ENCODE peak calls at places on chromosomes 1 and 21, in seven cellular contexts. One of them, this sample, is unnamed.

GRCh38 chr21:32233055-32233546 is 45.7 kb downstream of the MIS18A start:
- DNase-seq in left ventricle myocardium inferior: no peak
- DNase-seq in HL-60: no peak
- DNase-seq in heart right ventricle: no peak
- DNase-seq in NT2/D1: peak; percentile 22
- DNase-seq in osteoblast: no peak
- DNase-seq in HFF-Myc: no peak
- DNase-seq in this sample: no peak

GRCh38 chr1:206579747-206580437 is 32.4 kb downstream of the EIF2D start:
- DNase-seq in left ventricle myocardium inferior: peak; percentile 64
- DNase-seq in HL-60: peak; percentile 99
- DNase-seq in heart right ventricle: peak; percentile 71
- DNase-seq in NT2/D1: no peak
- DNase-seq in osteoblast: peak; percentile 84
- DNase-seq in HFF-Myc: no peak
- DNase-seq in this sample: no peak

GRCh38 chr1:162026906-162027305 is 3.2 kb upstream of the OLFML2B start:
- DNase-seq in left ventricle myocardium inferior: no peak
- DNase-seq in HL-60: no peak
- DNase-seq in heart right ventricle: no peak
- DNase-seq in NT2/D1: no peak
- DNase-seq in osteoblast: peak; percentile 44
- DNase-seq in HFF-Myc: no peak
- DNase-seq in this sample: no peak

GRCh38 chr1:102365074-102365473 is 368.3 kb upstream of the OLFM3 start:
- DNase-seq in left ventricle myocardium inferior: no peak
- DNase-seq in HL-60: no peak
- DNase-seq in heart right ventricle: no peak
- DNase-seq in NT2/D1: no peak
- DNase-seq in osteoblast: no peak
- DNase-seq in HFF-Myc: no peak
- DNase-seq in this sample: no peak

GRCh38 chr1:101025283-101025679 is 303 bp downstream of the DPH5 start:
- DNase-seq in left ventricle myocardium inferior: no peak
- DNase-seq in HL-60: peak; percentile 10
- DNase-seq in heart right ventricle: peak; percentile 13
- DNase-seq in NT2/D1: no peak
- DNase-seq in osteoblast: peak; percentile 19
- DNase-seq in HFF-Myc: no peak
- DNase-seq in this sample: no peak

GRCh38 chr1:116325922-116326321 is 47.1 kb upstream of the ATP1A1 start:
- DNase-seq in left ventricle myocardium inferior: no peak
- DNase-seq in HL-60: no peak
- DNase-seq in heart right ventricle: no peak
- DNase-seq in NT2/D1: no peak
- DNase-seq in osteoblast: no peak
- DNase-seq in HFF-Myc: no peak
- DNase-seq in this sample: no peak

GRCh38 chr1:154557939-154558609 is 388 bp downstream of the UBE2Q1 start:
- DNase-seq in left ventricle myocardium inferior: peak; percentile 66
- DNase-seq in HL-60: peak; percentile 64
- DNase-seq in heart right ventricle: peak; percentile 50
- DNase-seq in NT2/D1: no peak
- DNase-seq in osteoblast: peak; percentile 85
- DNase-seq in HFF-Myc: no peak
- DNase-seq in this sample: no peak

GRCh38 chr1:167454929-167455785 is 63.2 kb downstream of the CD247 start:
- DNase-seq in left ventricle myocardium inferior: peak; percentile 57
- DNase-seq in HL-60: peak; percentile 58
- DNase-seq in heart right ventricle: peak; percentile 36
- DNase-seq in NT2/D1: no peak
- DNase-seq in osteoblast: peak; percentile 93
- DNase-seq in HFF-Myc: no peak
- DNase-seq in this sample: peak; percentile 87

GRCh38 chr1:168843950-168844349 is 114.9 kb upstream of the DPT start:
- DNase-seq in left ventricle myocardium inferior: no peak
- DNase-seq in HL-60: no peak
- DNase-seq in heart right ventricle: no peak
- DNase-seq in NT2/D1: no peak
- DNase-seq in osteoblast: no peak
- DNase-seq in HFF-Myc: no peak
- DNase-seq in this sample: no peak

GRCh38 chr1:180909005-180909414 is 3.7 kb upstream of the KIAA1614 start:
- DNase-seq in left ventricle myocardium inferior: no peak
- DNase-seq in HL-60: no peak
- DNase-seq in heart right ventricle: no peak
- DNase-seq in NT2/D1: no peak
- DNase-seq in osteoblast: peak; percentile 8
- DNase-seq in HFF-Myc: no peak
- DNase-seq in this sample: no peak
- H3K4me3 ChIP-seq in left ventricle myocardium inferior: no peak overlapping the region
- H3K4me3 ChIP-seq in HL-60: no peak overlapping the region
- H3K4me3 ChIP-seq in heart right ventricle: no peak overlapping the region
- H3K4me3 ChIP-seq in NT2/D1: no peak overlapping the region
- H3K4me3 ChIP-seq in osteoblast: no peak overlapping the region
- H3K4me3 ChIP-seq in HFF-Myc: no peak overlapping the region
- H3K4me3 ChIP-seq in this sample: no peak overlapping the region

DNA sequence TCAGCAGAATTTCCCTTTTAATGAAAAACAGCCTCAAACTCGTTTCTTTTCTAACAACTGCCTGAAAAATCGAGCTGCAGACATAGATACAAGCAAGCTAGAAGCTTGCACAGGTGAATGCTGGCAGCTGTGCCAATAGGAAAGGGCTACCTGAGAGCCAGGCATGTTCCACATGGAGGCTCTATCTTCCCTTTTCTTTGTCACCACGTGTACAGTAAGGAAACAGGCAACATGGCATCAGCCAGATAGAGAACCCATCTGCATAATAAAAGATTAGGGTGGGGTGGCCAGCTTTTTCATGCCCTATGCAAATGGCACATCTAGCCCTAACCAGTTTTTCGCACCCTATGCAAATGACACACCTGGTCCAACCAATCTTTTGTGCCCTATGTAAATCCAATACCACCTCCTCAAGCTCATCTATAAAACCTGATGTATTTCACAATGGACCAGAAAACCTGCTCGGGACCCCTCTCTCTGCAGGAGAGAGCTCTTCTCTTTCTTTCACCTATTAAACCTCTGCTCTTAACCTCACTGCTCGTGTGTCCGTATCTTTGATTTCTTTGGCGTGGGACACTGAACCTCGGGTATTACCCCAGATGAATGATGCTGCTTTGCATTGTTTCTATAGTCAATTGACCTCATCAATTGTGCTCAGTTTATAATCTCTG is 94.0 kb downstream of the SLC30A10 start:
- DNase-seq in left ventricle myocardium inferior: no peak
- DNase-seq in HL-60: no peak
- DNase-seq in heart right ventricle: no peak
- DNase-seq in NT2/D1: peak; percentile 69
- DNase-seq in osteoblast: no peak
- DNase-seq in HFF-Myc: no peak
- DNase-seq in this sample: no peak
- H3K4me3 ChIP-seq in left ventricle myocardium inferior: no peak overlapping the region
- H3K4me3 ChIP-seq in HL-60: no peak overlapping the region
- H3K4me3 ChIP-seq in heart right ventricle: no peak overlapping the region
- H3K4me3 ChIP-seq in NT2/D1: no peak overlapping the region
- H3K4me3 ChIP-seq in osteoblast: no peak overlapping the region
- H3K4me3 ChIP-seq in HFF-Myc: no peak overlapping the region
- H3K4me3 ChIP-seq in this sample: no peak overlapping the region

DNA sequence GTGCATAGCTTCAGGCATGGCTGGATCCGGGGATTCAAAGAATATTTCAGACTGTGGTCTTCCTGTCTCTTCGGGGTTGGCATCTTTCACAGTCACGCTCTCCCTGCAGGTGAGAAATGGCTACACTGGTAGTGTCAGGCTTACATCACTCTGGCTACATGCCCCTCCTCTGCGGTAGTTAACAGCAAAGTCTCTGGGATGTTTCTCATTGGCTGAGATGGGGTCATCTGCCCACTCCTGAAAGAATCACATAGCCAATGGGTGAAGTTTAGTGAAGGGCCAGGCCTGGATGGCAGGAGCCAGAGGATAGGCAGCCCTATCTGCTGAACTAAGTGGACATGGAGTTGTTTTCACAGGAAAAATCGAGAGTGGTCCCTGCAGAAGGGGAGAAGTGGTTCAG is 356.5 kb downstream of the MATN1 start:
- DNase-seq in left ventricle myocardium inferior: no peak
- DNase-seq in HL-60: no peak
- DNase-seq in heart right ventricle: no peak
- DNase-seq in NT2/D1: no peak
- DNase-seq in osteoblast: no peak
- DNase-seq in HFF-Myc: no peak
- DNase-seq in this sample: peak; percentile 72
- H3K4me3 ChIP-seq in left ventricle myocardium inferior: no peak overlapping the region
- H3K4me3 ChIP-seq in HL-60: no peak overlapping the region
- H3K4me3 ChIP-seq in heart right ventricle: no peak overlapping the region
- H3K4me3 ChIP-seq in NT2/D1: no peak overlapping the region
- H3K4me3 ChIP-seq in osteoblast: no peak overlapping the region
- H3K4me3 ChIP-seq in HFF-Myc: no peak overlapping the region
- H3K4me3 ChIP-seq in this sample: no peak overlapping the region

GRCh38 chr1:65149753-65150463 is 1.9 kb downstream of the AK4 start:
- DNase-seq in left ventricle myocardium inferior: no peak
- DNase-seq in HL-60: no peak
- DNase-seq in heart right ventricle: no peak
- DNase-seq in NT2/D1: no peak
- DNase-seq in osteoblast: no peak
- DNase-seq in HFF-Myc: no peak
- DNase-seq in this sample: peak; percentile 41

GRCh38 chr1:65146908-65147423 is 1.0 kb upstream of the AK4 start:
- DNase-seq in left ventricle myocardium inferior: no peak
- DNase-seq in HL-60: no peak
- DNase-seq in heart right ventricle: no peak
- DNase-seq in NT2/D1: no peak
- DNase-seq in osteoblast: peak; percentile 77
- DNase-seq in HFF-Myc: no peak
- DNase-seq in this sample: no peak

GRCh38 chr1:65147424-65148177 is 402 bp upstream of the AK4 start:
- DNase-seq in left ventricle myocardium inferior: peak; percentile 60
- DNase-seq in HL-60: peak; percentile 30
- DNase-seq in heart right ventricle: peak; percentile 24
- DNase-seq in NT2/D1: no peak
- DNase-seq in osteoblast: peak; percentile 92
- DNase-seq in HFF-Myc: no peak
- DNase-seq in this sample: peak; percentile 76

GRCh38 chr1:65149391-65149729 is 1.4 kb downstream of the AK4 start:
- DNase-seq in left ventricle myocardium inferior: no peak
- DNase-seq in HL-60: no peak
- DNase-seq in heart right ventricle: no peak
- DNase-seq in NT2/D1: peak; percentile 93
- DNase-seq in osteoblast: no peak
- DNase-seq in HFF-Myc: no peak
- DNase-seq in this sample: peak; percentile 36

DNA sequence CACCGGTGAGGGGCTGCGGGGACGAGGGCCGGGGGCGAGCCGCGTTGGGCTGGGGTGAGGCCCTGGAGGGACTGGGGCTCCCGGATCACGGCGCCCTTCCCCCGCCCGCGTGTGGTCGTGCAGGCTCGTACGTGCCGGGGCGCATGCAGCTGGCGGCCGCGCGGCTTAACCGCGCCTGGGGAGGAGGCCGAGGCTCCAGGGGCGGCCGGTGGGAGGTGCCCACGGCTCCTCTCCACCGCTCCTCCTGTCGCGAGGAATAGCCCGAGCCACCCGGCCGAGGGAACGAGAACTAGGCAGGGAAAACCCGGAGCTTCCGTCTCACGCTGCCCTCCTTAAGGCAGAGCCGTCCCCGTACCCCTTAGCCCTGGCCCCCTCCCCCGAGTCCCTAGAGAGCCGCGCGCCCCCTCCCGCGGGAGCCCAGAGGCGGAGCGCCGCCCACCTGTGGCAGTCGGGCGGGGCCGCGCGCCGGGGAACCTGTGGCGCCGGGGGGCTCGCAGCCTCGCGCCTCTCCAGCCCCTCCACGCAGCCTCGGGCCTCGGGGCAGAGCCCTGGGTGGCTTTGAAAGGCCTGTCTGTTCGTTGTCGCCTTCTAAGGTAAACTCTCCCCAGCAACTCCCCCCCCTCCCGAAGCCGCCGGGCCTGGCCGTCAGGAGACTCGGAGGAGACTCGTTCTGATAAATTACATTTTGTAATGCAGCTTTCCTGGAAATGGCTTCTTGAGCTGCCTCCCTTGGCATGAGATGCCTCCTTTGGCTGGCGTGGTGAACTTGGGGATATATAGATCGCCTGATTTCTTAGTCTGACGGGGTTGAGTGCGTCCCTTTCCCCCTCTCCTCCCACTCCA is 766 bp downstream of the AK4 start:
- DNase-seq in left ventricle myocardium inferior: peak; percentile 60
- DNase-seq in HL-60: peak; percentile 29
- DNase-seq in heart right ventricle: peak; percentile 32
- DNase-seq in NT2/D1: peak; percentile 43
- DNase-seq in osteoblast: peak; percentile 95
- DNase-seq in HFF-Myc: no peak
- DNase-seq in this sample: peak; percentile 82
- H3K4me3 ChIP-seq in left ventricle myocardium inferior: peak overlapping the region; percentile 92
- H3K4me3 ChIP-seq in HL-60: peak overlapping the region; percentile 93
- H3K4me3 ChIP-seq in heart right ventricle: peak overlapping the region; percentile 94
- H3K4me3 ChIP-seq in NT2/D1: peak overlapping the region; percentile 50
- H3K4me3 ChIP-seq in osteoblast: peak overlapping the region; percentile 78
- H3K4me3 ChIP-seq in HFF-Myc: peak overlapping the region; percentile 66
- H3K4me3 ChIP-seq in this sample: peak overlapping the region; percentile 86

DNA sequence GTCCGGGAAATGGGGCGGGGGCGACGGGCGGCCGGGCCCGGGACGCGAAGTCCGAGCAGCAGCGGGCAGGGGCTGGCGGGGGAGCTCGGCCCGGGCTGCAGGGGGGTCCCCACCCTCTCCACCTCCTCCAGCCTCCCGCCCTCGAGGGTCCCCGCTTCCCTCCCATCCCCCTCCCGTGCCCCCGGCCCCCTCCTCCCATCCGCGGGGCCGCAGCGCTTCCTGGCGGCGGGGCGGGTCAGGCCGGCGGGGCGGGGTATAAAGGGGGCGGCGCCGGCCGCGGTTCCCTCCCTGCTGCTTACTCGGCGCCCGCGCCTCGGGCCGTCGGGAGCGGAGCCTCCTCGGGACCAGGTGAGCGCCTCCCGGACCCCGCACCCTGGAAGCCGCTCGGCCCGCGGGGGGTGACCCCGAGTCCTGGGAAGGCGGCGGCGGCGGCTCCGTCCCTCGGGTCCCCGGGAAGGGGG is at the start of gene COL6A2:
- DNase-seq in left ventricle myocardium inferior: peak; percentile 75
- DNase-seq in HL-60: no peak
- DNase-seq in heart right ventricle: peak; percentile 64
- DNase-seq in NT2/D1: peak; percentile 39
- DNase-seq in osteoblast: peak; percentile 99
- DNase-seq in HFF-Myc: no peak
- DNase-seq in this sample: peak; percentile 98
- H3K4me3 ChIP-seq in left ventricle myocardium inferior: peak within 1 kb of the TSS; percentile 85
- H3K4me3 ChIP-seq in HL-60: no peak within 1 kb of the TSS
- H3K4me3 ChIP-seq in heart right ventricle: peak within 1 kb of the TSS; percentile 81
- H3K4me3 ChIP-seq in NT2/D1: peak within 1 kb of the TSS; percentile 64
- H3K4me3 ChIP-seq in osteoblast: peak within 1 kb of the TSS; percentile 86
- H3K4me3 ChIP-seq in HFF-Myc: peak within 1 kb of the TSS; percentile 88
- H3K4me3 ChIP-seq in this sample: peak within 1 kb of the TSS; percentile 53

This sample was measured in H7.